ENCODE peak calls at places on chromosomes 1 and 21, in eight cellular contexts. B is ascending aorta, E is endothelial cell, Z is PC-3, A is fibroblast of lung, V is dorsolateral prefrontal cortex, X is ovary, U is astrocyte of the spinal cord. M is an unnamed sample.

GRCh38 chr1:17588048-17588781 is 48.7 kb downstream of the ARHGEF10L start:
- DNase-seq in Z (no peak), X (peak), U (peak), B (peak), V (no peak), E (no peak), A (peak), M (no peak)

GRCh38 chr1:95370671-95370992 is 136.6 kb downstream of the RWDD3 start:
- DNase-seq in U (no peak), A (no peak), B (no peak), E (no peak), Z (no peak), X (no peak), V (no peak), M (no peak)

GRCh38 chr1:211951856-211952255 is 83.5 kb downstream of the INTS7 start:
- DNase-seq in Z (peak), U (peak), X (no peak), B (no peak), E (no peak), V (no peak), A (peak), M (no peak)

GRCh38 chr1:91123773-91124172 is 101.9 kb upstream of the ZNF644 start:
- DNase-seq in U (no peak), A (no peak), X (no peak), V (no peak), E (no peak), B (no peak), Z (no peak), M (no peak)

GRCh38 chr1:53949023-53949611 is 3.0 kb downstream of the LRRC42 start:
- DNase-seq in A (peak), B (no peak), V (no peak), U (peak), E (peak), X (no peak), Z (peak), M (no peak)

GRCh38 chr1:72062584-72062983 is 219.8 kb downstream of the NEGR1 start:
- DNase-seq in U (peak), B (no peak), V (no peak), Z (no peak), X (no peak), A (peak), E (no peak), M (no peak)

GRCh38 chr1:18643154-18644012 is 12.7 kb downstream of the PAX7 start:
- DNase-seq in B (no peak), A (no peak), X (no peak), E (peak), Z (peak), U (no peak), V (no peak), M (no peak)

GRCh38 chr1:21139601-21140000 is 37.1 kb downstream of the EIF4G3 start:
- DNase-seq in V (no peak), E (no peak), U (no peak), X (no peak), Z (no peak), A (no peak), B (no peak), M (no peak)

GRCh38 chr1:31510853-31511789 is 65.2 kb upstream of the TINAGL1 start:
- DNase-seq in B (no peak), U (no peak), Z (peak), E (no peak), V (no peak), X (no peak), A (no peak), M (no peak)

GRCh38 chr1:203628185-203628996 is 1.8 kb downstream of the ATP2B4 start:
- DNase-seq in X (peak), V (peak), E (peak), Z (no peak), A (peak), B (peak), U (peak), M (peak)

GRCh38 chr1:58773406-58773840 is 10.4 kb downstream of the JUN start:
- DNase-seq in E (peak), Z (peak), A (peak), B (peak), X (no peak), U (peak), V (no peak), M (no peak)

GRCh38 chr1:228104526-228105251 is 1.6 kb upstream of the C1orf35 start:
- DNase-seq in A (peak), B (no peak), X (peak), Z (peak), V (no peak), E (no peak), U (no peak), M (no peak)

GRCh38 chr1:196960854-196961253 is 16.5 kb upstream of the CFHR5 start:
- DNase-seq in A (no peak), X (no peak), B (no peak), U (no peak), E (no peak), V (no peak), Z (no peak), M (no peak)

GRCh38 chr1:89176971-89177370 is 1.2 kb upstream of the GBP7 start:
- DNase-seq in V (no peak), U (no peak), E (no peak), A (no peak), X (no peak), Z (peak), B (no peak), M (no peak)

GRCh38 chr1:182380199-182380598 is 11.4 kb downstream of the GLUL start:
- DNase-seq in A (no peak), E (no peak), B (no peak), V (no peak), U (no peak), Z (no peak), X (no peak), M (no peak)

GRCh38 chr1:211320980-211321379 is 5.7 kb upstream of the TRAF5 start:
- DNase-seq in B (no peak), A (peak), V (no peak), U (no peak), Z (peak), E (no peak), X (no peak), M (no peak)

GRCh38 chr1:22203335-22203734 is 60.4 kb upstream of the WNT4 start:
- DNase-seq in Z (no peak), V (no peak), B (peak), E (no peak), A (no peak), U (no peak), X (no peak), M (no peak)

GRCh38 chr1:218361298-218362065 is 16.3 kb downstream of the TGFB2 start:
- DNase-seq in V (no peak), X (no peak), U (peak), Z (peak), A (peak), E (peak), B (no peak), M (no peak)

DNA sequence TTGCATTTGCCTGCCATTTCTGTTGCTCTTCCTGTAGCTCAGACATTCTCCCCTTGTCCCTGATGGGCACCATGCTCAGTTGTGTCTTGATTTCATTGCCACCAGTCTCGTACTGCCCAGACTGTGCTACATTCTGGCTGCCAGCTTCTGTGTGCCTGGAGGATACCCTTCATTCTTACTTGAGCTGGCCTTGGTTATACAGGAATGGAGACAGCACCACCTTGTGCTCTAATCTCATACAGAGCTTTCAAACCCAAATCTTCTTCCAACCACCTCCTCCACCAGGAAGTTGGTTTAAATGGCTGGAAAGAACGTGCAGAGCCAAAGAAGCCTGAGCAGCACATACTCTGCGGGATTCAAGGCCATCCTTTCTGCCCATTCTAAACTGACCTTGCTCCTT is 165.3 kb downstream of the SLC35F3 start:
- DNase-seq in B (no peak), Z (peak), U (no peak), X (no peak), E (no peak), A (peak), V (no peak), M (no peak)
- TF ChIP-seq CTCF in B (no peak), Z (peak), U (no peak), X (no peak), E (no peak), A (no peak), V (peak), M (no peak)

GRCh38 chr21:23740463-23740862 is 1866.8 kb downstream of the MRPL39 start:
- DNase-seq in U (no peak), B (no peak), A (no peak), V (no peak), E (no peak), Z (no peak), X (no peak), M (no peak)
- TF ChIP-seq CTCF in U (no peak), B (no peak), A (no peak), V (no peak), E (no peak), Z (peak), X (no peak), M (no peak)

DNA sequence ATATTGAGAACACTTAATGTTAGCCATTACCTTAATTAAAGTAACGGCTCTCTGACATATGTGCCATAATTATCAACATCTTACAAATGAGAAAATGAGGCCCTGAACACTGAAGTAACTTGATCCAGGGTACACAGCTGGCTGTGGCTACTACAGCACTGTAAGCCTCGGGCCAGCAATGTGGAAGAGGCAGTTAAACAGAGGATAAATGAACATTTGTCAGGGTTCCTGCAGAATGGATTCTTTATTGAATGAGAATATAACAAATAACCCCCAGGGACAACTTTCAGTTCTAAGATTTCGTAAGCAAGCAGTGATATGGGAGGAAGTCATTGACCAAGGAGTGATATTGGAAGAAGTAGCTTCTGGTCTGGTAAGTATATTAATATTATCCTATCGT is 70.5 kb upstream of the SCYL3 start:
- DNase-seq in B (no peak), Z (no peak), A (no peak), X (no peak), U (no peak), V (no peak), E (no peak), M (no peak)
- TF ChIP-seq CTCF in B (no peak), Z (no peak), A (no peak), X (no peak), U (no peak), V (no peak), E (no peak), M (no peak)

GRCh38 chr1:64981602-64981981 is 15.2 kb upstream of the JAK1 start:
- DNase-seq in U (no peak), E (no peak), V (no peak), A (no peak), Z (peak), X (no peak), B (no peak), M (no peak)
- TF ChIP-seq CTCF in U (no peak), E (no peak), V (no peak), A (no peak), Z (no peak), X (no peak), B (no peak), M (no peak)